ENCODE peak calls at places on chromosomes 2 and 18, in seven cellular contexts. U is IMR-90, W is H9, J is H1, H is mesendoderm, I is mesenchymal stem cell, M is trophoblast cell. K is an unnamed sample.

GRCh38 chr2:232633413-232634318 is at the start of gene EFHD1:
- DNase-seq in U (peak; percentile 34), W (peak; percentile 87), J (peak; percentile 88), H (peak; percentile 90), I (peak; percentile 65), M (peak; percentile 86), K (peak; percentile 80)

GRCh38 chr18:59631583-59632181 is 65.5 kb downstream of the CCBE1 start:
- DNase-seq in U (peak; percentile 58), W (peak; percentile 52), J (peak; percentile 59), H (peak; percentile 53), I (peak; percentile 30), M (peak; percentile 61), K (peak; percentile 49)

GRCh38 chr2:173254659-173255058 is 100.0 kb upstream of the CDCA7 start:
- DNase-seq in U (no peak), W (no peak), J (no peak), H (peak; percentile 42), I (no peak), M (peak; percentile 38), K (no peak)

GRCh38 chr18:58088723-58089074 is 44.7 kb downstream of the NEDD4L start:
- DNase-seq in U (no peak), W (no peak), J (no peak), H (no peak), I (no peak), M (peak; percentile 55), K (no peak)

GRCh38 chr2:107418713-107419112 is 408.0 kb upstream of the RGPD4 start:
- DNase-seq in U (no peak), W (no peak), J (no peak), H (no peak), I (no peak), M (no peak), K (no peak)

GRCh38 chr2:241701405-241702154 is at the start of gene ING5:
- DNase-seq in U (peak; percentile 87), W (peak; percentile 93), J (peak; percentile 98), H (peak; percentile 96), I (peak; percentile 90), M (peak; percentile 98), K (peak; percentile 95)

GRCh38 chr2:226794077-226794670 is 5.4 kb downstream of the IRS1 start:
- DNase-seq in U (peak; percentile 29), W (no peak), J (no peak), H (no peak), I (peak; percentile 45), M (no peak), K (no peak)

GRCh38 chr2:37575780-37576179 is 95.7 kb downstream of the CDC42EP3 start:
- DNase-seq in U (no peak), W (no peak), J (no peak), H (peak; percentile 22), I (no peak), M (no peak), K (no peak)

GRCh38 chr2:105175231-105175630 is 66.3 kb upstream of the GPR45 start:
- DNase-seq in U (no peak), W (no peak), J (no peak), H (no peak), I (no peak), M (peak; percentile 11), K (no peak)

GRCh38 chr2:86439879-86440630 is 1.1 kb upstream of the KDM3A start:
- DNase-seq in U (no peak), W (no peak), J (no peak), H (no peak), I (no peak), M (no peak), K (no peak)

GRCh38 chr2:101972621-101973434 is 18.9 kb upstream of the IL1R2 start:
- DNase-seq in U (peak; percentile 76), W (no peak), J (no peak), H (peak; percentile 30), I (peak; percentile 77), M (peak; percentile 98), K (no peak)

GRCh38 chr2:120740765-120741513 is 5.3 kb downstream of the GLI2 start:
- DNase-seq in U (peak; percentile 41), W (peak; percentile 80), J (peak; percentile 72), H (peak; percentile 92), I (peak; percentile 83), M (no peak), K (peak; percentile 74)

GRCh38 chr2:142140434-142140845 is 9.6 kb upstream of the LRP1B start:
- DNase-seq in U (peak; percentile 9), W (no peak), J (no peak), H (peak; percentile 31), I (peak; percentile 50), M (peak; percentile 47), K (peak; percentile 32)

GRCh38 chr2:122221665-122222064 is 466.2 kb downstream of the TSN start:
- DNase-seq in U (no peak), W (no peak), J (no peak), H (no peak), I (no peak), M (no peak), K (no peak)

GRCh38 chr2:31810200-31810917 is 200.4 kb downstream of the MEMO1 start:
- DNase-seq in U (no peak), W (no peak), J (no peak), H (no peak), I (no peak), M (no peak), K (no peak)

GRCh38 chr2:217832115-217832514 is 170.7 kb downstream of the TNS1 start:
- DNase-seq in U (no peak), W (no peak), J (no peak), H (no peak), I (no peak), M (no peak), K (no peak)

GRCh38 chr2:175640655-175641054 is 361.4 kb downstream of the LNPK start:
- DNase-seq in U (no peak), W (no peak), J (no peak), H (no peak), I (no peak), M (no peak), K (no peak)

GRCh38 chr18:51188024-51188701 is 9.3 kb downstream of the MEX3C start:
- DNase-seq in U (no peak), W (no peak), J (no peak), H (no peak), I (no peak), M (no peak), K (no peak)

GRCh38 chr2:85763831-85764230 is 10.0 kb downstream of the ATOH8 start:
- DNase-seq in U (no peak), W (no peak), J (no peak), H (no peak), I (no peak), M (no peak), K (no peak)

GRCh38 chr2:147331790-147332419 is 512.9 kb upstream of the ACVR2A start:
- DNase-seq in U (no peak), W (peak; percentile 36), J (peak; percentile 55), H (peak; percentile 52), I (peak; percentile 6), M (peak; percentile 49), K (peak; percentile 17)

GRCh38 chr18:37422116-37422515 is 143.5 kb downstream of the CELF4 start:
- DNase-seq in U (no peak), W (no peak), J (no peak), H (peak; percentile 29), I (peak; percentile 8), M (no peak), K (no peak)

DNA sequence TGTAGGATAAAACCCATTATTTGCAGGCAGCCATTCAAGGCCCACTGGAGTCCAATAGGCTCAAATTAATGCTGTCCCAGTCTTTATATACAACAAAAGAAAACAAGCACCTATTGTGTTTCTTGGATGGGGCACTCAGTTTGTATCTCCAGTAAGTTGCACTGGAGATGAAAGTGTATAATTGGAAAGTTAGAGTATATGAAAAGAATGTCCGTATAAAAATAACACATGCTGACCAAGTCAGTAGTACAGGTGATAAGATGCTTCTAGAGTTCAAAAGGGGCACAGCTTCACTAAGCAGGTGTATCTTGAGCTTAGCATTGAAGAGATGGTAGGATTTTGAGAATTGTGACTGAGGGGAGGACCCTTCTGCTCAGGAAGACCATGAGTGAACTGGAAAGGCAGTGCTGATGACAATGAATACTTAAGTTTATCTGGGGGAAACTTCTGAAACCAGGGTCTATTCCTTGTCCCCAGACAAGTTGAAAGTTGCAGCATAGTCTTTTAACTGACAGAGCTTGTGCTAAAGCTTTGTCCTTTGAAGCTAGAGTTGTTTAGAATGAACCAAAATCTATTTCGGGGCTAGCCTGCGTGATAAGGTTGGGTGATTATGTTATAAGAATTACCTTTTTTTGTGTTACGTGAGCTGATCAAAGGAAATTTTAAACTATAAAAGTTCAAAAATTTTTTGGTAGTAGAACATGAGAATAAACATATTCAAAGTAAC is 15.2 kb downstream of the LCLAT1 start:
- DNase-seq in U (no peak), W (no peak), J (no peak), H (no peak), I (no peak), M (no peak), K (no peak)
- H2AK5ac ChIP-seq in U (no peak overlapping the region), W (no peak overlapping the region), J (no peak overlapping the region), H (no peak overlapping the region), I (no peak overlapping the region), M (no peak overlapping the region), K (no peak overlapping the region)

GRCh38 chr2:145481334-145481922 is 961.5 kb upstream of the ZEB2 start:
- DNase-seq in U (no peak), W (no peak), J (no peak), H (no peak), I (no peak), M (no peak), K (no peak)
- H2BK120ac ChIP-seq in U (no peak overlapping the region), W (no peak overlapping the region), J (no peak overlapping the region), H (no peak overlapping the region), I (no peak overlapping the region), M (no peak overlapping the region), K (no peak overlapping the region)

GRCh38 chr2:203870942-203871341 is 3.4 kb downstream of the CTLA4 start:
- DNase-seq in U (no peak), W (no peak), J (no peak), H (no peak), I (no peak), M (no peak), K (no peak)
- H2AK5ac ChIP-seq in U (no peak overlapping the region), W (no peak overlapping the region), J (no peak overlapping the region), H (no peak overlapping the region), I (no peak overlapping the region), M (no peak overlapping the region), K (no peak overlapping the region)

GRCh38 chr2:128504242-128505149 is 185.8 kb upstream of the HS6ST1 start:
- DNase-seq in U (no peak), W (peak; percentile 18), J (peak; percentile 36), H (no peak), I (no peak), M (no peak), K (no peak)
- H2BK120ac ChIP-seq in U (no peak overlapping the region), W (no peak overlapping the region), J (no peak overlapping the region), H (no peak overlapping the region), I (no peak overlapping the region), M (no peak overlapping the region), K (no peak overlapping the region)

DNA sequence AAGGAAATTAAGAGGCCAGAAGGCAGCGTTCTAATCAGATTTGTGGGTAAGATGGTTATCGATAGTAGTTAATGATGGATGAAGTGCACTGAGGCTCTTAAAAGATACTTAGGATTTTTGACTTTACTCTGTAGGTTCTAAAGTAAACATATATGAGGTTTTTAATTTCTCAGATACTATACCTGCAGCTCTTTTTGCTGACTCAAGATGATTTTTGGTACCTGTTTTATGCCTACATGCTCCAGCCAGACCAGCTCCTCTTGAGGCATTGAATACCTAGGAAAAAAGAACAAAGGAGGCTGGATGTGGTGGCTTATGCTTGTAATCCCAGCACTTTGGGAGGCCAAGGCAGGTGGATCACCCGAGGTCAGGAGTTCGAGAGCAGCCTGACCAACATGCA is 241.7 kb upstream of the FOSL2 start:
- DNase-seq in U (no peak), W (no peak), J (no peak), H (no peak), I (no peak), M (no peak), K (no peak)
- H2AK5ac ChIP-seq in U (no peak overlapping the region), W (no peak overlapping the region), J (no peak overlapping the region), H (no peak overlapping the region), I (no peak overlapping the region), M (no peak overlapping the region), K (no peak overlapping the region)